ENCODE peak calls at places on chromosomes 13 and 19, in ten cellular contexts. P is natural killer cell, L is HFFc6, R is fibroblast of the aortic adventitia, B is glutamatergic neuron, M is MCF 10A, V is AG09319, Q is left ventricle myocardium inferior, T is tibial artery, H is omental fat pad. S is an unnamed sample.

GRCh38 chr19:41324231-41324702 is 14.3 kb downstream of the CCDC97 start:
- DNase-seq in P (no peak), L (no peak), R (no peak), B (no peak), M (no peak), V (no peak), Q (no peak), T (no peak), H (no peak), S (no peak)

GRCh38 chr19:44748426-44749254 is at the start of gene BCL3:
- DNase-seq in P (peak), L (no peak), R (no peak), B (peak), M (no peak), V (peak), Q (peak), T (peak), H (no peak), S (no peak)

GRCh38 chr19:18513868-18514267 is 8.0 kb downstream of the ELL start:
- DNase-seq in P (no peak), L (peak), R (no peak), B (no peak), M (no peak), V (peak), Q (peak), T (no peak), H (no peak), S (no peak)

GRCh38 chr13:85431720-85432119 is 367.5 kb downstream of the SLITRK6 start:
- DNase-seq in P (no peak), L (no peak), R (no peak), B (no peak), M (no peak), V (no peak), Q (no peak), T (no peak), H (no peak), S (no peak)

GRCh38 chr19:9936151-9937000 is at the start of gene OLFM2:
- DNase-seq in P (no peak), L (no peak), R (no peak), B (peak), M (no peak), V (no peak), Q (peak), T (no peak), H (no peak), S (peak)

GRCh38 chr13:42720116-42720857 is 61.1 kb upstream of the FAM216B start:
- DNase-seq in P (no peak), L (peak), R (peak), B (no peak), M (peak), V (peak), Q (no peak), T (no peak), H (peak), S (no peak)

GRCh38 chr19:18292810-18293641 is 11.6 kb upstream of the JUND start:
- DNase-seq in P (no peak), L (peak), R (peak), B (peak), M (peak), V (no peak), Q (peak), T (peak), H (peak), S (peak)

GRCh38 chr13:35468195-35468594 is 8.3 kb downstream of the MAB21L1 start:
- DNase-seq in P (no peak), L (peak), R (peak), B (no peak), M (no peak), V (no peak), Q (no peak), T (no peak), H (no peak), S (no peak)

GRCh38 chr19:40745402-40745780 is 4.9 kb downstream of the ACTMAP start:
- DNase-seq in P (no peak), L (no peak), R (peak), B (no peak), M (no peak), V (no peak), Q (no peak), T (no peak), H (no peak), S (no peak)

GRCh38 chr19:21593008-21593427 is 87.6 kb downstream of the ZNF429 start:
- DNase-seq in P (no peak), L (no peak), R (no peak), B (no peak), M (no peak), V (no peak), Q (no peak), T (no peak), H (no peak), S (no peak)

GRCh38 chr19:43622956-43623355 is 3.5 kb upstream of the ZNF428 start:
- DNase-seq in P (no peak), L (no peak), R (no peak), B (no peak), M (no peak), V (no peak), Q (no peak), T (no peak), H (no peak), S (no peak)

GRCh38 chr13:59479629-59480028 is 684.1 kb downstream of the DIAPH3 start:
- DNase-seq in P (no peak), L (no peak), R (no peak), B (no peak), M (no peak), V (no peak), Q (no peak), T (no peak), H (no peak), S (no peak)

GRCh38 chr13:37905736-37906135 is 36.2 kb upstream of the TRPC4 start:
- DNase-seq in P (no peak), L (no peak), R (no peak), B (no peak), M (no peak), V (no peak), Q (no peak), T (no peak), H (no peak), S (no peak)

GRCh38 chr19:3188627-3189596 is 3.2 kb downstream of the NCLN start:
- DNase-seq in P (no peak), L (no peak), R (no peak), B (no peak), M (no peak), V (no peak), Q (no peak), T (no peak), H (no peak), S (no peak)

GRCh38 chr13:24858953-24859352 is 95.0 kb downstream of the RNF17 start:
- DNase-seq in P (no peak), L (no peak), R (no peak), B (no peak), M (no peak), V (no peak), Q (no peak), T (no peak), H (no peak), S (no peak)

GRCh38 chr13:75566658-75567057 is 17.1 kb downstream of the UCHL3 start:
- DNase-seq in P (no peak), L (peak), R (peak), B (no peak), M (peak), V (no peak), Q (no peak), T (no peak), H (no peak), S (no peak)

GRCh38 chr19:48393559-48394330 is at the start of gene GRIN2D:
- DNase-seq in P (peak), L (peak), R (no peak), B (peak), M (no peak), V (no peak), Q (no peak), T (no peak), H (no peak), S (peak)

GRCh38 chr13:112442483-112443090 is 66.4 kb downstream of the SPACA7 start:
- DNase-seq in P (peak), L (no peak), R (no peak), B (no peak), M (no peak), V (no peak), Q (no peak), T (no peak), H (no peak), S (no peak)

GRCh38 chr13:112443191-112444000 is 67.2 kb downstream of the SPACA7 start:
- DNase-seq in P (peak), L (no peak), R (no peak), B (peak), M (no peak), V (no peak), Q (no peak), T (no peak), H (no peak), S (no peak)

GRCh38 chr13:112444416-112445399 is 68.6 kb downstream of the SPACA7 start:
- DNase-seq in P (peak), L (no peak), R (no peak), B (no peak), M (no peak), V (no peak), Q (no peak), T (peak), H (no peak), S (no peak)

GRCh38 chr13:112445411-112446271 is 69.5 kb downstream of the SPACA7 start:
- DNase-seq in P (peak), L (no peak), R (no peak), B (no peak), M (no peak), V (no peak), Q (no peak), T (peak), H (no peak), S (no peak)

DNA sequence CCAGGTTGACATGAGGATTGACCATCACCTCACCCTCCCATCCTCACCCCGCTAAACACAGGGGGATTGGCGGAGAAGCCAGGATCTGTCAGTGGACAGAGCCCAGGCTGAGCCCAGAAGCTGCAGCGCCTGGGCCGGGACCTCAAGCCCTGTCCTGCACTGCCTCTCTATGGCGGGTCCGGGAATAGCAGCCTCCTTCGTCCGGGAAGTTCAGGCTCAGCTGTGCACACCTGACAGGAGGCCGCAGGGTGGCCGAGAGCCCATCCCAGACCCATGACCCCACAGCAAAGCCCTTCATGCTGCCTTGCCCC is 67.8 kb downstream of the SPACA7 start:
- DNase-seq in P (peak), L (peak), R (peak), B (peak), M (peak), V (peak), Q (peak), T (peak), H (peak), S (peak)
- TF ChIP-seq CTCF in P (peak), L (peak), R (peak), B (peak), M (peak), V (peak), Q (peak), T (peak), H (peak), S (peak)

DNA sequence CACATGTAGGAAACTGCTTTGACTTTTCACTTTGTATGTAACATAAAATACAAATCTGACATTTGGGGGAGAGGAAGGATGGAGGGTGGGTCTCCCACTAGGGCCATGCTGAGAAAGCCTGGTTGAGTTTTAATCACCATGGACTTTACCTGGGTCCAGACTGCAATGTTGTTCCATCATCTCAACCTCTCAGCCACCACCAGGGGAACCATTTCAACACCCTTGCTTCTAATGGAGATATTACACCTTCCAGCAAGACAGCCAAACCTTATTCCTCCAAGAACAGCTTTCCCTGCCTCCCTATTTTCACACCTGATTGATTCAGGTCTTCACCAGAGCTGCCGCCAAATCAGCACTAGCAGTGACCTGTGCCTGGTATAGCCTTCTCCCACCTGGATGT is 56.0 kb downstream of the ZAR1L start:
- DNase-seq in P (no peak), L (no peak), R (no peak), B (no peak), M (peak), V (no peak), Q (no peak), T (no peak), H (no peak), S (no peak)
- TF ChIP-seq CTCF in P (no peak), L (peak), R (peak), B (no peak), M (no peak), V (no peak), Q (peak), T (no peak), H (no peak), S (no peak)

GRCh38 chr19:56687036-56687435 is 15.5 kb upstream of the ZNF835 start:
- DNase-seq in P (no peak), L (no peak), R (no peak), B (no peak), M (no peak), V (no peak), Q (no peak), T (no peak), H (no peak), S (no peak)

GRCh38 chr19:56690668-56691067 is 19.1 kb upstream of the ZNF835 start:
- DNase-seq in P (no peak), L (no peak), R (no peak), B (no peak), M (no peak), V (no peak), Q (no peak), T (no peak), H (no peak), S (no peak)

GRCh38 chr19:56692496-56692895 is 20.9 kb upstream of the ZNF835 start:
- DNase-seq in P (no peak), L (no peak), R (no peak), B (no peak), M (no peak), V (no peak), Q (no peak), T (no peak), H (no peak), S (no peak)

DNA sequence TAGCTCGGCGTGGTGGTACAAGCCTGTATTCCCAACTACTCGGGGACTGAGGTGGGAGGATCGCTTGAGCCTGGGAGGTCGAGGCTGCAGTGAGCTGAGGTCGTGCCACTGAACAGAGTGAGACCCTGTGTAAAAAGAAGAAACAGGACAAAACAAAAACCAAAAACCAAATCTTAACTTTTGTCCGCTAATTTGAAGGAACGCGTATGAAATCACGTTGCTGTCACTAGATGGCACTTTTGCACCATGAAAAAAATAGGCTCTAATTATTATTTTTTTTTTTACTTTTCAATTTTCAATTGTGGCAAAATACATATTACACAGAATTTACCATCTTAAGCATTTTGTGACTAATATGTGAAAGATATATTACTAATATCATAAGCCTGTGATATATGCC is 17.6 kb upstream of the ZNF835 start:
- DNase-seq in P (no peak), L (no peak), R (no peak), B (no peak), M (no peak), V (no peak), Q (no peak), T (no peak), H (no peak), S (no peak)
- TF ChIP-seq CTCF in P (no peak), L (peak), R (no peak), B (no peak), M (no peak), V (no peak), Q (no peak), T (no peak), H (no peak), S (no peak)

GRCh38 chr19:51513968-51514367 is 12.4 kb upstream of the SIGLEC12 start:
- DNase-seq in P (no peak), L (no peak), R (no peak), B (no peak), M (no peak), V (no peak), Q (no peak), T (no peak), H (no peak), S (no peak)

GRCh38 chr19:51514866-51515481 is 13.4 kb upstream of the SIGLEC12 start:
- DNase-seq in P (no peak), L (peak), R (peak), B (no peak), M (peak), V (peak), Q (no peak), T (no peak), H (no peak), S (no peak)

GRCh38 chr19:51509823-51510660 is 8.4 kb upstream of the SIGLEC12 start:
- DNase-seq in P (no peak), L (no peak), R (no peak), B (no peak), M (no peak), V (no peak), Q (no peak), T (no peak), H (no peak), S (no peak)

GRCh38 chr19:51508059-51508733 is 6.6 kb upstream of the SIGLEC12 start:
- DNase-seq in P (no peak), L (no peak), R (no peak), B (no peak), M (no peak), V (no peak), Q (no peak), T (no peak), H (no peak), S (no peak)

DNA sequence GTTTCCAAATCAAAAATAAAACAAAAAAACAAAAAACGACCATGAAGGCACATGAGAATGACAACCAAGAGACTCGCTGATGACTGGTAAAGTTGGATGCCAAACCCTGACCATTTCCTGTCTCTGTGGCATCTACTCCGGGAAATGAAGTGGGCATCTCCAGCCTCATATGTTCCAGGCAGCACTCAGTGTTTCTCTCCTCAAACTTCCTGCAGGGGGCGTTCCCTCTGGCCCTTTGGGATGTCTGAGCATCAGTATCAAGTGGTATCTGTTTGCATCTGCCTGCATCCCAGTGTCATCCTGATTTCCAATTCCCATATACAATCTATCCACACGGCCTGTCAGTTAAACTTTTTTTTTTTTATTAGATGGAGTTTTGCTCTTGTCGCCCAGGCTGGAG is 9.8 kb upstream of the SIGLEC12 start:
- DNase-seq in P (no peak), L (peak), R (no peak), B (peak), M (peak), V (no peak), Q (no peak), T (no peak), H (no peak), S (no peak)
- TF ChIP-seq CTCF in P (no peak), L (peak), R (peak), B (peak), M (no peak), V (no peak), Q (no peak), T (no peak), H (no peak), S (peak)

S was measured in D721Med.